ENCODE peak calls at places on chromosome 22, in seven cellular contexts. W, B, H, K, F, U and G are unnamed samples.

GRCh38 chr22:18152519-18152918 is 2.5 kb downstream of the USP18 start:
- DNase-seq in W (no peak), B (no peak), H (no peak), K (no peak), F (peak; percentile 62), U (no peak), G (no peak)

GRCh38 chr22:17217179-17217578 is 2.1 kb downstream of the ADA2 start:
- DNase-seq in W (no peak), B (no peak), H (peak; percentile 30), K (no peak), F (peak; percentile 48), U (no peak), G (no peak)

GRCh38 chr22:40676644-40677043 is 2.6 kb upstream of the MCHR1 start:
- DNase-seq in W (no peak), B (no peak), H (no peak), K (no peak), F (no peak), U (no peak), G (no peak)

GRCh38 chr22:40637181-40638150 is 947 bp upstream of the MRTFA start:
- DNase-seq in W (peak; percentile 76), B (no peak), H (no peak), K (no peak), F (peak; percentile 74), U (no peak), G (peak; percentile 24)

GRCh38 chr22:37994049-37994448 is 9.7 kb upstream of the SOX10 start:
- DNase-seq in W (no peak), B (no peak), H (no peak), K (no peak), F (peak; percentile 6), U (no peak), G (peak; percentile 18)

GRCh38 chr22:48765595-48765994 is 1062.1 kb downstream of the BRD1 start:
- DNase-seq in W (no peak), B (no peak), H (no peak), K (no peak), F (no peak), U (no peak), G (no peak)

GRCh38 chr22:21865041-21865440 is 2.4 kb downstream of the MAPK1 start:
- DNase-seq in W (peak; percentile 48), B (peak; percentile 91), H (no peak), K (peak; percentile 26), F (no peak), U (peak; percentile 21), G (no peak)

GRCh38 chr22:46738961-46739870 is 1.2 kb upstream of the CERK start:
- DNase-seq in W (peak; percentile 42), B (peak; percentile 63), H (peak; percentile 86), K (no peak), F (peak; percentile 81), U (peak; percentile 86), G (peak; percentile 67)

GRCh38 chr22:24208012-24208749 is 26.9 kb downstream of the SUSD2 start:
- DNase-seq in W (no peak), B (peak; percentile 100), H (no peak), K (peak; percentile 30), F (no peak), U (peak; percentile 31), G (no peak)

GRCh38 chr22:32518848-32519247 is 44.2 kb downstream of the FBXO7 start:
- DNase-seq in W (no peak), B (no peak), H (no peak), K (no peak), F (peak; percentile 44), U (no peak), G (no peak)

GRCh38 chr22:32378703-32379272 is 21.1 kb downstream of the RFPL3 start:
- DNase-seq in W (peak; percentile 33), B (no peak), H (no peak), K (peak; percentile 39), F (peak; percentile 16), U (peak; percentile 55), G (no peak)

GRCh38 chr22:39349506-39349966 is 255 bp upstream of the SYNGR1 start:
- DNase-seq in W (peak; percentile 38), B (no peak), H (no peak), K (peak; percentile 45), F (peak; percentile 11), U (peak; percentile 74), G (no peak)

GRCh38 chr22:36522662-36523061 is 6.3 kb downstream of the EIF3D start:
- DNase-seq in W (no peak), B (no peak), H (no peak), K (no peak), F (no peak), U (no peak), G (no peak)

GRCh38 chr22:27885977-27886842 is 32.8 kb downstream of the PITPNB start:
- DNase-seq in W (peak; percentile 56), B (peak; percentile 67), H (peak; percentile 26), K (peak; percentile 21), F (peak; percentile 55), U (peak; percentile 59), G (peak; percentile 32)

GRCh38 chr22:22421392-22421791 is 87.2 kb downstream of the ZNF280B start:
- DNase-seq in W (no peak), B (no peak), H (no peak), K (no peak), F (no peak), U (no peak), G (no peak)

GRCh38 chr22:23690713-23691112 is at the start of gene RGL4:
- DNase-seq in W (no peak), B (no peak), H (no peak), K (no peak), F (no peak), U (no peak), G (no peak)

GRCh38 chr22:39317084-39317755 is 2.2 kb downstream of the RPL3 start:
- DNase-seq in W (peak; percentile 63), B (no peak), H (no peak), K (no peak), F (no peak), U (no peak), G (peak; percentile 30)

GRCh38 chr22:39634530-39635399 is 64.2 kb downstream of the CACNA1I start:
- DNase-seq in W (peak; percentile 65), B (peak; percentile 81), H (no peak), K (no peak), F (no peak), U (no peak), G (no peak)

GRCh38 chr22:30861131-30861530 is 107.4 kb downstream of the MORC2 start:
- DNase-seq in W (no peak), B (no peak), H (no peak), K (no peak), F (no peak), U (no peak), G (no peak)